ENCODE peak calls at places on chromosomes 11 and 22, in nine cellular contexts. E is stomach, U is IMR-90, Z is adrenal gland, V is A549, F is NB4, Y is ovary, O is Peyer's patch, W is HCT116. A is an unnamed sample.

GRCh38 chr22:50420015-50420414 is 54.8 kb downstream of the SBF1 start:
- DNase-seq in E (no peak), U (no peak), Z (no peak), V (no peak), F (no peak), Y (no peak), O (no peak), W (no peak), A (no peak)

GRCh38 chr11:121071456-121072236 is 29.4 kb upstream of the TECTA start:
- DNase-seq in E (no peak), U (no peak), Z (no peak), V (no peak), F (peak; percentile 18), Y (no peak), O (no peak), W (no peak), A (no peak)

GRCh38 chr11:47248304-47248663 is 330 bp downstream of the ACP2 start:
- DNase-seq in E (no peak), U (peak; percentile 57), Z (no peak), V (no peak), F (no peak), Y (no peak), O (no peak), W (no peak), A (no peak)

GRCh38 chr11:60951909-60952741 is at the start of gene SLC15A3:
- DNase-seq in E (peak; percentile 60), U (peak; percentile 27), Z (peak; percentile 56), V (no peak), F (peak; percentile 89), Y (peak; percentile 61), O (no peak), W (no peak), A (peak; percentile 57)

GRCh38 chr11:3094223-3094824 is 37.1 kb upstream of the CARS1 start:
- DNase-seq in E (peak; percentile 10), U (no peak), Z (no peak), V (no peak), F (no peak), Y (no peak), O (peak; percentile 43), W (no peak), A (peak; percentile 10)

GRCh38 chr11:128708660-128709059 is 14.8 kb downstream of the FLI1 start:
- DNase-seq in E (no peak), U (no peak), Z (no peak), V (no peak), F (no peak), Y (no peak), O (no peak), W (no peak), A (no peak)

GRCh38 chr11:102187416-102188125 is 77.3 kb downstream of the YAP1 start:
- DNase-seq in E (no peak), U (peak; percentile 35), Z (no peak), V (no peak), F (no peak), Y (no peak), O (no peak), W (no peak), A (no peak)

GRCh38 chr11:75851203-75851602 is 36.2 kb downstream of the UVRAG start:
- DNase-seq in E (no peak), U (no peak), Z (no peak), V (no peak), F (no peak), Y (no peak), O (no peak), W (no peak), A (no peak)

DNA sequence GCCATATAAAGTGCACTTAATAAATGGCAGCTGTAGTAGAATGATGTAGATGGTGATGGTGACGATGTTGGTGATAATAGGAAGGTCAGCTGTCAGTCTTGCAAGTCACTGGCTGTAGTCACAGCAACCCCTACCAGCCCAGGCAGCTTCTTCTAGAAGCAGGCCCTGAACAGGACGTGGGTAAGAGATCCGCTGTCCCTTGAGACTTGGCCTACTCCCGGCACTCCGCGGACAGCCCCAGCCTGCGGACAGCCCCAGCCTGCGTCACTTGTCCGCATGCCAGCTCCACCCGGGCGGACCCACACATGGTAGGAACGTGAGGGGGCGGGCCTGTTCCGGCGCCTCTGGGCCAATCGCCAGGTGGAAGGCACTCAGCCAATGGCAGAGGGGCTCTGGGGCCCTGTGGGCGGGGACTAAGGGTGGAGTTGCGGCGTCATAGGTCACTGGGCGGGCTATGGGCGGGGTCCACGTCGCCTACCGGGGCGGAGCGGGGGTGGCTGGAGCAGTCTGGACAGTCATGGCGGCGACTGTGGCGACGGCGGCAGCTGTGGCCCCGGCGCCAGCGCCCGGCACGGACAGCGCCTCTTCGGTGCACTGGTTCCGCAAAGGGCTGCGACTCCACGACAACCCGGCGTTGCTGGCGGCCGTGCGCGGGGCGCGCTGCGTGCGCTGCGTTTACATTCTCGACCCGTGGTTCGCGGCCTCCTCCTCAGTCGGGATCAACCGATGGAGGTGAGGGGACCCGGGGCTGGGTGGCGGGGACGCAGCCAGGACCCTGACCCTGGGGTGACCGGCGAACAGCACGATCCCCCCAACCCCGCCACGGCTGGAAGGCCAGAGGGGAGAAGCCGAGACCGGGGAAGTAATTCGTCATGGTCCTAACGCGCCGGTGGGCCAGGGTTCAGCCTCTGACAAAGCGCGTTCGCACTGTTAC is at the start of gene CRY2:
- DNase-seq in E (peak; percentile 100), U (peak; percentile 96), Z (peak; percentile 100), V (peak; percentile 90), F (peak; percentile 98), Y (peak; percentile 100), O (peak; percentile 100), W (peak; percentile 94), A (peak; percentile 99)
- TF ChIP-seq POLR2A in E (peak; percentile 93), U (peak; percentile 97), Z (peak; percentile 99), V (peak; percentile 90), F (peak; percentile 74), Y (peak; percentile 95), O (peak; percentile 97), W (peak; percentile 78), A (peak; percentile 97)

GRCh38 chr22:31141551-31141950 is 1.2 kb upstream of the PLA2G3 start:
- DNase-seq in E (no peak), U (no peak), Z (no peak), V (no peak), F (no peak), Y (no peak), O (peak; percentile 7), W (no peak), A (no peak)

GRCh38 chr22:31143537-31143936 is 3.2 kb upstream of the PLA2G3 start:
- DNase-seq in E (no peak), U (no peak), Z (no peak), V (no peak), F (no peak), Y (no peak), O (no peak), W (no peak), A (no peak)

GRCh38 chr22:31142285-31142684 is 2.0 kb upstream of the PLA2G3 start:
- DNase-seq in E (no peak), U (no peak), Z (no peak), V (no peak), F (no peak), Y (no peak), O (no peak), W (no peak), A (no peak)

GRCh38 chr22:31144223-31144622 is 3.9 kb upstream of the PLA2G3 start:
- DNase-seq in E (no peak), U (peak; percentile 50), Z (no peak), V (no peak), F (peak; percentile 15), Y (no peak), O (no peak), W (no peak), A (no peak)

DNA sequence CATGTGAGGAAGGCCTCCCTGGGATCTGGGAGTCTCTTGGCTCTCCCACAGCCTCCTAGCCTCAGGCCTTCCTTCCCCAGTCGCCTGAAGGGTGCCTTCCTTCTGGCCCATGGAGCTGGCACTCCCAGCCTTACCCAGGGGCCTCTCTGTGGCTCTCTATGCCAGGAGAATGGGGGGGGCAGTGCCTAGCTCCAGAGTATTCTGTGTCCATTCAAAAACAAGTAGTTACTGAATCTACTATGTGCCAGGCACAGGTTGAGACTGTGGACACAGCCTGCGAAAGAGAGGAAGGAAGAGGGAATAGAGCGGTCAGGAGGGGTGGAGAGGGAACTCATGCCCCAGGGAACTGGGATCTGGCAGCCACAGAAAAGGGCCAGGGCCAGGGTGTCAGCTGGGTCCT is 2.7 kb upstream of the PLA2G3 start:
- DNase-seq in E (no peak), U (no peak), Z (no peak), V (no peak), F (no peak), Y (no peak), O (no peak), W (no peak), A (no peak)
- TF ChIP-seq POLR2A in E (no peak), U (no peak), Z (no peak), V (no peak), F (no peak), Y (no peak), O (no peak), W (no peak), A (no peak)

DNA sequence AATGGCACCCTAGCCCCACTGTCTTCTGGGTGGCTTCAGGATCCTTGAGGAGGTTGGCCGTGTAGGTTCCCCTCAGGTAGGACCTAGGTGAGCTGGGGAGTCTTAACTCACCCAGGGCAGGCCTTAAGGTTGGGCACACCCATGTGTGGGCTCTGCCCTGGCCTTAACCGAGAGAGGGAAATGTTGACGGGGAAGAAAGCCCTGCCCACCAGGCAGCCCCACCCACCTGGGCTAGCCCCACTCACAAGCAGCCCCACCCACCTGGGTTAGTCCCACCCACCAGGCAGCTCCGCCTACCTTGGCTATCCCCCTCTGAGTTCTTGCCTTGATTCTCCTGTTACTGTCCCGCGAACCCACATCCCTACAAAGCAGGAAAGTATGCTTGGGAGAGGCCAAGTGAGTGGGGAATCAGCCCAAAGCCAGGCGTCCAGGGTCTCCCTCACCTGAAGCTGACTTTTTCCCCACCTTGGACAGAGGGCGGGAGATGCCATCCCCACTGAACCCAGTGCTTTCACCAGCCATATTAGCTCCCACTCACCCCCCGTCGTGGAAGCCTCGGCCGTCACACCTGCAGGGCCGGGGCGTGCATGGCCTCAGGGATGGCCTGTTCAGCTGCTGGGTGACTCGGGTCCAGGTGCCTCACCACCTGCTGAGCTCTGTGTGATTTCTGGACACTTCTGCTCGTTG is at the start of gene MYEOV:
- DNase-seq in E (peak; percentile 67), U (no peak), Z (no peak), V (peak; percentile 93), F (peak; percentile 74), Y (no peak), O (peak; percentile 80), W (peak; percentile 88), A (no peak)
- TF ChIP-seq POLR2A in E (no peak), U (no peak), Z (no peak), V (peak; percentile 68), F (no peak), Y (no peak), O (no peak), W (no peak), A (no peak)

DNA sequence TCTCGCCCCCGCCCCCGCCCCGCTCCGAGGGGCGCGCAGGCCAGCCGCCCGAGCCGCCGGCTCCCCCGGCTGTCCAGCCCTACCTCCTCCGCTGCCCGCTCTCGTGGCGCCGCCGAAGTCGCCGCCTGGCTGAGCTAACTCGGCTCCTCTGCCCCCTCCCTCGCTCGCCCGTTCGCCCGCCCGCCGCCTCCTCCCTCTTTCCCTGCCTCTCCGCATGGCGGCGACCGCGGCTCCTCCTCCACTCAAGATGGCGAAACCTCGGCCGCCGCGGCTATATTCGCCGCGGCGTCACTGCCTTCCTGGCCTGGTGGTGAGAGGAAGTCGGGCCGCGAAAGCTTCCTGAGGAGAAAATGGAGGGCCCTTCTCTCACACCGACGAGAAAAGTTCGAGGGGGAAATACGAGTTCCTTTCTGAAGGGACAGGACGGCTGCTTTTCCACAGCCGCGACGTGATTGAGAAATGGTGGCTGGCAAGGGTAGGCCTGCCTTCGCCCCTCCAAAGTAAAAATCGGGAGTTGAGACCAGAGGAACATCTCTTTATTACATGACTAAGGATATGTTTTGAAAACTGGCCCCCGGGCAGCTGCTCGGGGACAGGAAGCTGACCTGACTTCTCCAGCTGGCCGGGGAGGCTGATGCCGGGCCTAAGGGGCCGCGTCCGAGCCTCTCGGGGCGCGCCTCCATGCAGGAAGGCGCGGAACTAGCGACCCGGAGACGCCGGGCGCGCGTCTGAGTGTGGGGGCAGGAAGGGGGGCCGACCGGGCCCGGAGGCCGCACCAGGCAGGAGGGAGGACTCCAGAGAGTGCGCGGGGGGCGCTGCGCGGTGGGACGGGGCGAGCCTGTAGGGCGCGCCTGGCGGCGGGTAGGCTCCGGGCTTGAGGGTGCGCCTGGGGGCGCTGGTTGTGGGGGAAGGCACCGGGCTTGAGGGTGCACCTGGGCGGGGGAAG is at the start of gene DDX6:
- DNase-seq in E (peak; percentile 93), U (peak; percentile 86), Z (peak; percentile 92), V (peak; percentile 62), F (peak; percentile 95), Y (peak; percentile 89), O (peak; percentile 95), W (peak; percentile 45), A (peak; percentile 90)
- TF ChIP-seq POLR2A in E (no peak), U (peak; percentile 94), Z (peak; percentile 90), V (peak; percentile 62), F (peak; percentile 66), Y (peak; percentile 86), O (peak; percentile 73), W (no peak), A (peak; percentile 90)

A was measured in uterus.